ENCODE peak calls at places on chromosome 22, in five cellular contexts. M is mesenchymal stem cell, H is H1, S is H9, X is GM23248. W is an unnamed sample.

GRCh38 chr22:29199702-29200400 is 5.8 kb upstream of the EMID1 start:
- DNase-seq in M (no peak), H (no peak), S (no peak), X (no peak), W (no peak)

GRCh38 chr22:26320469-26320868 is 108.6 kb upstream of the ASPHD2 start:
- DNase-seq in M (no peak), H (no peak), S (no peak), X (peak; percentile 39), W (no peak)

GRCh38 chr22:38570841-38571364 is 920 bp upstream of the DMC1 start:
- DNase-seq in M (peak; percentile 48), H (no peak), S (peak; percentile 60), X (peak; percentile 62), W (no peak)

GRCh38 chr22:41234815-41235687 is 5.7 kb downstream of the CHADL start:
- DNase-seq in M (no peak), H (no peak), S (no peak), X (no peak), W (no peak)

GRCh38 chr22:28222976-28223375 is 303.9 kb upstream of the PITPNB start:
- DNase-seq in M (peak; percentile 32), H (no peak), S (no peak), X (peak; percentile 57), W (peak; percentile 82)

GRCh38 chr22:39212721-39213376 is 31.9 kb downstream of the PDGFB start:
- DNase-seq in M (peak; percentile 68), H (peak; percentile 52), S (peak; percentile 73), X (no peak), W (no peak)

GRCh38 chr22:38230916-38231315 is 29.1 kb downstream of the MAFF start:
- DNase-seq in M (no peak), H (no peak), S (no peak), X (no peak), W (no peak)

GRCh38 chr22:32591620-32592019 is 117.0 kb downstream of the FBXO7 start:
- DNase-seq in M (peak; percentile 96), H (no peak), S (no peak), X (peak; percentile 97), W (peak; percentile 96)

GRCh38 chr22:45225732-45226560 is 14.7 kb downstream of the KIAA0930 start:
- DNase-seq in M (peak; percentile 75), H (no peak), S (peak; percentile 29), X (peak; percentile 72), W (no peak)

GRCh38 chr22:45124176-45124857 is 39.4 kb upstream of the NUP50 start:
- DNase-seq in M (no peak), H (no peak), S (no peak), X (no peak), W (no peak)

GRCh38 chr22:32949719-32950118 is 108.5 kb downstream of the SYN3 start:
- DNase-seq in M (peak; percentile 60), H (no peak), S (no peak), X (no peak), W (no peak)

GRCh38 chr22:44639891-44640617 is 62.0 kb upstream of the PRR5 start:
- DNase-seq in M (no peak), H (no peak), S (peak; percentile 30), X (no peak), W (no peak)

GRCh38 chr22:45069925-45070324 is 60.1 kb upstream of the PHF21B start:
- DNase-seq in M (no peak), H (no peak), S (no peak), X (no peak), W (no peak)

GRCh38 chr22:49738566-49738965 is 89.1 kb downstream of the BRD1 start:
- DNase-seq in M (no peak), H (no peak), S (no peak), X (no peak), W (no peak)

GRCh38 chr22:29080061-29080975 is 7.5 kb downstream of the KREMEN1 start:
- DNase-seq in M (peak; percentile 39), H (no peak), S (no peak), X (peak; percentile 43), W (no peak)

GRCh38 chr22:39242809-39243442 is 1.9 kb downstream of the PDGFB start:
- DNase-seq in M (peak; percentile 58), H (peak; percentile 86), S (peak; percentile 67), X (no peak), W (no peak)

GRCh38 chr22:17882162-17882561 is 107.9 kb upstream of the BID start:
- DNase-seq in M (no peak), H (no peak), S (no peak), X (no peak), W (no peak)

GRCh38 chr22:27270818-27271510 is 530.6 kb downstream of the MN1 start:
- DNase-seq in M (no peak), H (no peak), S (no peak), X (no peak), W (no peak)

GRCh38 chr22:27224485-27225364 is 567.3 kb downstream of the MIAT start:
- DNase-seq in M (peak; percentile 90), H (no peak), S (no peak), X (peak; percentile 79), W (peak; percentile 96)

GRCh38 chr22:35784633-35785032 is 67.0 kb downstream of the APOL5 start:
- DNase-seq in M (no peak), H (no peak), S (no peak), X (no peak), W (no peak)

GRCh38 chr22:49668402-49668801 is 159.3 kb downstream of the BRD1 start:
- DNase-seq in M (no peak), H (peak; percentile 33), S (peak; percentile 16), X (no peak), W (no peak)

GRCh38 chr22:19869497-19870152 is 15.0 kb upstream of the GNB1L start:
- DNase-seq in M (no peak), H (peak; percentile 45), S (no peak), X (no peak), W (no peak)

GRCh38 chr22:46442217-46442853 is 95.1 kb downstream of the CELSR1 start:
- DNase-seq in M (no peak), H (no peak), S (no peak), X (no peak), W (no peak)

GRCh38 chr22:26711205-26711958 is 54.0 kb downstream of the MIAT start:
- DNase-seq in M (peak; percentile 84), H (no peak), S (peak; percentile 31), X (peak; percentile 52), W (no peak)

GRCh38 chr22:37465721-37466120 is 20.5 kb downstream of the MFNG start:
- DNase-seq in M (no peak), H (no peak), S (peak; percentile 26), X (no peak), W (no peak)

GRCh38 chr22:30824711-30825110 is 130.0 kb downstream of the OSBP2 start:
- DNase-seq in M (no peak), H (peak; percentile 26), S (no peak), X (no peak), W (no peak)

GRCh38 chr22:20243545-20244249 is 24.4 kb downstream of the RTN4R start:
- DNase-seq in M (peak; percentile 56), H (no peak), S (peak; percentile 64), X (peak; percentile 81), W (peak; percentile 73)

GRCh38 chr22:49976439-49977175 is 16.0 kb downstream of the PIM3 start:
- DNase-seq in M (no peak), H (no peak), S (no peak), X (no peak), W (no peak)

GRCh38 chr22:23774114-23774921 is 1.7 kb downstream of the MMP11 start:
- DNase-seq in M (peak; percentile 24), H (no peak), S (no peak), X (no peak), W (no peak)
- H3K4me2 ChIP-seq in M (no peak overlapping the region), H (no peak overlapping the region), S (no peak overlapping the region), X (no peak overlapping the region), W (no peak overlapping the region)

GRCh38 chr22:43325176-43325575 is 18.0 kb downstream of the SCUBE1 start:
- DNase-seq in M (no peak), H (no peak), S (no peak), X (no peak), W (no peak)
- H3K4me2 ChIP-seq in M (no peak overlapping the region), H (no peak overlapping the region), S (no peak overlapping the region), X (no peak overlapping the region), W (no peak overlapping the region)

DNA sequence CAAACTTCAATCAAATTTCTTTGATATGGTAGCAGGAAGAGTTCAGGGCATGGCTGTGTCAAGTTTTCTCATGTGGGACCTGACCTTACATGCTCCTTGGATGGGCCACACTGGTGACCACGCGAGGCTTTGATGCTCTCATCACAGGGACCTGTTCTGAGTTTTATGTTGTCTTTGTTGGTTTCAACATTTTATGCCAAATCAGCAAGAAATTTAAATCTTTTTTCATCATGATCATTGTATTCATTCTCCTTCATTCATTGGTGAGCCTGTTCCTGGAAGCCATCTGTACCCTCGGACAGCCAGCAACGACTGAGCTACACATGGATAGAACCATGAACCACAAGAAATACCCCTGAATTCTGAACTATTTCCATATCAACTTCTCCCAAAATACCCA is 10.5 kb upstream of the NFAM1 start:
- DNase-seq in M (no peak), H (no peak), S (no peak), X (no peak), W (no peak)
- H3K4me2 ChIP-seq in M (no peak overlapping the region), H (no peak overlapping the region), S (no peak overlapping the region), X (no peak overlapping the region), W (no peak overlapping the region)

DNA sequence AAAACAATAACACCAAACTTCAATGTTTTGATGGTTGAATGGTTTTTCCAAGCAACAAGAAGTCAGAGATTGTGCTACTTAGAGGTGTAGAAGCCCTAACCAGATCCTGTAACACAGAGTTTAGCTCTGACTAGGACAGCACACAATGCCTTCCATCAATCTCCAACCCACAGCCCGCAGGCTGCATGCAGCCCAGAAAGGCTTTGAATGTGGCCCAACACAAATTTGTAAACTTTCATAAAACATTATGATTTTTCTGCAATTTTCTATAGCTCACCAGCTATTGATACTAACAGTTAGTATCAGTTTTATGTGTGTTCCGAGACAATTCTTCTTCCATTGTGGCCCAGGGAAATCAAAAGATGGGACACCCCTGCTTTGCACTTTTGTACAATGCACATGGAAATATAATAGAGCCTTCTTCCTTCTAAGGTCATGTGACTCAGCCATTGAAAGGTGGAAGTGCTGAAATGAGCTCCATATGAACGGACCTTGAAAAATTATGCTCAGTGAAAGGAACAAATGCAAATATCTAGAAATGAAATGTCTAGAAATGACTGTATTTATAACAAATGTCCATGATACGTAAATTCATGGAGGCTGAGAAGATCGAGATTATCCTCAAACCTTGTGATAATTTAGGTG is 47.6 kb upstream of the VPREB1 start:
- DNase-seq in M (no peak), H (no peak), S (no peak), X (no peak), W (no peak)
- H3K4me2 ChIP-seq in M (no peak overlapping the region), H (no peak overlapping the region), S (no peak overlapping the region), X (no peak overlapping the region), W (no peak overlapping the region)